ENCODE peak calls at places on chromosomes 5 and 9, in ten cellular contexts. One of them, this sample, is unnamed.

GRCh38 chr5:134070648-134070978 is 43.9 kb upstream of the TCF7 start:
- DNase-seq in Calu3: no peak
- DNase-seq in B cell: no peak
- DNase-seq in mammary epithelial cell: peak
- DNase-seq in WTC11: no peak
- DNase-seq in activated B cell treated with CpG ODN at 0.5 μM for 24 hours: no peak
- DNase-seq in A549: peak
- DNase-seq in lower lobe of right lung: no peak
- DNase-seq in CD4-positive, alpha-beta T cell: no peak
- DNase-seq in H1: no peak
- DNase-seq in this sample: no peak

GRCh38 chr5:53080271-53080670 is 29.3 kb downstream of the MOCS2 start:
- DNase-seq in A549: no peak
- DNase-seq in H1: no peak
- DNase-seq in activated B cell treated with CpG ODN at 0.5 μM for 24 hours: no peak
- DNase-seq in CD4-positive, alpha-beta T cell: no peak
- DNase-seq in lower lobe of right lung: no peak
- DNase-seq in mammary epithelial cell: no peak
- DNase-seq in Calu3: no peak
- DNase-seq in WTC11: no peak
- DNase-seq in B cell: no peak
- DNase-seq in this sample: no peak

GRCh38 chr5:113294341-113295110 is 140.3 kb downstream of the TSSK1B start:
- DNase-seq in CD4-positive, alpha-beta T cell: peak
- DNase-seq in WTC11: peak
- DNase-seq in H1: peak
- DNase-seq in lower lobe of right lung: peak
- DNase-seq in B cell: peak
- DNase-seq in Calu3: peak
- DNase-seq in activated B cell treated with CpG ODN at 0.5 μM for 24 hours: peak
- DNase-seq in mammary epithelial cell: peak
- DNase-seq in A549: peak
- DNase-seq in this sample: peak

GRCh38 chr5:135386886-135387628 is 12.0 kb downstream of the MACROH2A1 start:
- DNase-seq in CD4-positive, alpha-beta T cell: no peak
- DNase-seq in WTC11: no peak
- DNase-seq in activated B cell treated with CpG ODN at 0.5 μM for 24 hours: no peak
- DNase-seq in H1: no peak
- DNase-seq in lower lobe of right lung: peak
- DNase-seq in B cell: no peak
- DNase-seq in Calu3: peak
- DNase-seq in mammary epithelial cell: peak
- DNase-seq in A549: peak
- DNase-seq in this sample: no peak

GRCh38 chr9:88355166-88355565 is 33.1 kb upstream of the SPIN1 start:
- DNase-seq in A549: no peak
- DNase-seq in H1: no peak
- DNase-seq in activated B cell treated with CpG ODN at 0.5 μM for 24 hours: no peak
- DNase-seq in Calu3: peak
- DNase-seq in lower lobe of right lung: no peak
- DNase-seq in mammary epithelial cell: peak
- DNase-seq in B cell: no peak
- DNase-seq in WTC11: no peak
- DNase-seq in CD4-positive, alpha-beta T cell: no peak
- DNase-seq in this sample: no peak

GRCh38 chr5:431001-431710 is 11.8 kb upstream of the EXOC3 start:
- DNase-seq in mammary epithelial cell: no peak
- DNase-seq in WTC11: peak
- DNase-seq in B cell: peak
- DNase-seq in A549: peak
- DNase-seq in CD4-positive, alpha-beta T cell: no peak
- DNase-seq in activated B cell treated with CpG ODN at 0.5 μM for 24 hours: peak
- DNase-seq in H1: peak
- DNase-seq in lower lobe of right lung: no peak
- DNase-seq in Calu3: peak
- DNase-seq in this sample: no peak

GRCh38 chr5:51961154-51961562 is 577.9 kb downstream of the ISL1 start:
- DNase-seq in CD4-positive, alpha-beta T cell: no peak
- DNase-seq in H1: no peak
- DNase-seq in activated B cell treated with CpG ODN at 0.5 μM for 24 hours: no peak
- DNase-seq in A549: no peak
- DNase-seq in mammary epithelial cell: no peak
- DNase-seq in lower lobe of right lung: no peak
- DNase-seq in Calu3: no peak
- DNase-seq in WTC11: no peak
- DNase-seq in B cell: no peak
- DNase-seq in this sample: no peak

GRCh38 chr5:36276864-36277263 is 24.8 kb downstream of the RANBP3L start:
- DNase-seq in A549: no peak
- DNase-seq in B cell: no peak
- DNase-seq in activated B cell treated with CpG ODN at 0.5 μM for 24 hours: no peak
- DNase-seq in mammary epithelial cell: no peak
- DNase-seq in lower lobe of right lung: no peak
- DNase-seq in CD4-positive, alpha-beta T cell: no peak
- DNase-seq in WTC11: no peak
- DNase-seq in H1: no peak
- DNase-seq in Calu3: no peak
- DNase-seq in this sample: no peak

GRCh38 chr9:12698293-12698692 is 5.1 kb downstream of the TYRP1 start:
- DNase-seq in mammary epithelial cell: no peak
- DNase-seq in lower lobe of right lung: no peak
- DNase-seq in A549: no peak
- DNase-seq in Calu3: no peak
- DNase-seq in WTC11: no peak
- DNase-seq in activated B cell treated with CpG ODN at 0.5 μM for 24 hours: no peak
- DNase-seq in B cell: no peak
- DNase-seq in CD4-positive, alpha-beta T cell: no peak
- DNase-seq in H1: no peak
- DNase-seq in this sample: no peak

GRCh38 chr9:12698986-12699385 is 5.8 kb downstream of the TYRP1 start:
- DNase-seq in B cell: no peak
- DNase-seq in mammary epithelial cell: no peak
- DNase-seq in H1: no peak
- DNase-seq in activated B cell treated with CpG ODN at 0.5 μM for 24 hours: no peak
- DNase-seq in CD4-positive, alpha-beta T cell: no peak
- DNase-seq in A549: no peak
- DNase-seq in WTC11: no peak
- DNase-seq in lower lobe of right lung: no peak
- DNase-seq in Calu3: no peak
- DNase-seq in this sample: no peak

GRCh38 chr9:12697719-12698118 is 4.5 kb downstream of the TYRP1 start:
- DNase-seq in A549: no peak
- DNase-seq in lower lobe of right lung: no peak
- DNase-seq in B cell: no peak
- DNase-seq in WTC11: no peak
- DNase-seq in mammary epithelial cell: no peak
- DNase-seq in CD4-positive, alpha-beta T cell: no peak
- DNase-seq in Calu3: no peak
- DNase-seq in activated B cell treated with CpG ODN at 0.5 μM for 24 hours: no peak
- DNase-seq in H1: no peak
- DNase-seq in this sample: no peak

GRCh38 chr9:12696931-12697622 is 3.9 kb downstream of the TYRP1 start:
- DNase-seq in lower lobe of right lung: no peak
- DNase-seq in A549: no peak
- DNase-seq in WTC11: no peak
- DNase-seq in mammary epithelial cell: no peak
- DNase-seq in H1: no peak
- DNase-seq in Calu3: no peak
- DNase-seq in activated B cell treated with CpG ODN at 0.5 μM for 24 hours: no peak
- DNase-seq in CD4-positive, alpha-beta T cell: no peak
- DNase-seq in B cell: no peak
- DNase-seq in this sample: no peak

GRCh38 chr9:12699529-12699928 is 6.3 kb downstream of the TYRP1 start:
- DNase-seq in A549: no peak
- DNase-seq in activated B cell treated with CpG ODN at 0.5 μM for 24 hours: no peak
- DNase-seq in H1: no peak
- DNase-seq in WTC11: no peak
- DNase-seq in CD4-positive, alpha-beta T cell: no peak
- DNase-seq in mammary epithelial cell: no peak
- DNase-seq in lower lobe of right lung: no peak
- DNase-seq in B cell: no peak
- DNase-seq in Calu3: no peak
- DNase-seq in this sample: no peak
- TF ChIP-seq CTCF in A549: no peak
- TF ChIP-seq CTCF in activated B cell treated with CpG ODN at 0.5 μM for 24 hours: no peak
- TF ChIP-seq CTCF in H1: no peak
- TF ChIP-seq CTCF in WTC11: no peak
- TF ChIP-seq CTCF in CD4-positive, alpha-beta T cell: no peak
- TF ChIP-seq CTCF in mammary epithelial cell: peak
- TF ChIP-seq CTCF in lower lobe of right lung: no peak
- TF ChIP-seq CTCF in B cell: no peak
- TF ChIP-seq CTCF in Calu3: no peak
- TF ChIP-seq CTCF in this sample: peak

GRCh38 chr5:58459276-58459859 is 518 bp downstream of the PLK2 start:
- DNase-seq in WTC11: peak
- DNase-seq in activated B cell treated with CpG ODN at 0.5 μM for 24 hours: no peak
- DNase-seq in mammary epithelial cell: peak
- DNase-seq in A549: peak
- DNase-seq in lower lobe of right lung: peak
- DNase-seq in H1: no peak
- DNase-seq in CD4-positive, alpha-beta T cell: peak
- DNase-seq in Calu3: no peak
- DNase-seq in B cell: no peak
- DNase-seq in this sample: peak

GRCh38 chr5:58457040-58457439 is 2.8 kb downstream of the PLK2 start:
- DNase-seq in A549: no peak
- DNase-seq in CD4-positive, alpha-beta T cell: no peak
- DNase-seq in mammary epithelial cell: no peak
- DNase-seq in B cell: no peak
- DNase-seq in lower lobe of right lung: no peak
- DNase-seq in Calu3: no peak
- DNase-seq in H1: no peak
- DNase-seq in activated B cell treated with CpG ODN at 0.5 μM for 24 hours: no peak
- DNase-seq in WTC11: no peak
- DNase-seq in this sample: no peak

GRCh38 chr5:58459860-58460726 is at the start of gene PLK2:
- DNase-seq in activated B cell treated with CpG ODN at 0.5 μM for 24 hours: peak
- DNase-seq in A549: peak
- DNase-seq in mammary epithelial cell: peak
- DNase-seq in H1: peak
- DNase-seq in CD4-positive, alpha-beta T cell: peak
- DNase-seq in B cell: peak
- DNase-seq in WTC11: peak
- DNase-seq in lower lobe of right lung: peak
- DNase-seq in Calu3: peak
- DNase-seq in this sample: peak

GRCh38 chr5:58460727-58461286 is 921 bp upstream of the PLK2 start:
- DNase-seq in activated B cell treated with CpG ODN at 0.5 μM for 24 hours: peak
- DNase-seq in H1: peak
- DNase-seq in Calu3: peak
- DNase-seq in CD4-positive, alpha-beta T cell: peak
- DNase-seq in mammary epithelial cell: peak
- DNase-seq in WTC11: peak
- DNase-seq in B cell: peak
- DNase-seq in A549: peak
- DNase-seq in lower lobe of right lung: peak
- DNase-seq in this sample: peak

DNA sequence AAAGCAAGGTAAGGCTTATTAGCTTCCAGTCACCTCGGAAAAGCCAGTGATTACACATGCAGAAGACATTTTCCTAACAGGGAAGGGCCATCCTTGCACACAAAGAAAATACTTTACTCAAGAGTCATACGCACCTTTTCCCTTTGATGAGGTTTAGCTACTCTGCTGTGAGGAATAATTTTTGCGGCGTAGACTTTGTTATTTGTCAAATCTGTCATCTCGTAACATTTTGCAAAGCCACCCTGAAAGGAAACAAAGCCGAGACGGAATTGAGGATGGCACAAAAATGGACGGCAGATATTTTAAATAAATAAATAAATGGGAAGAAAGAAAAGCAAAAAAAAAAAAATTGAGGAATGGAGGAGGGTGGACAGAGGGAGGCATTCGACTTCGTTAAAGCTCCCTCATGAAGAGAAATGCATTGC is 1.0 kb downstream of the PLK2 start:
- DNase-seq in mammary epithelial cell: peak
- DNase-seq in activated B cell treated with CpG ODN at 0.5 μM for 24 hours: no peak
- DNase-seq in CD4-positive, alpha-beta T cell: no peak
- DNase-seq in WTC11: no peak
- DNase-seq in lower lobe of right lung: no peak
- DNase-seq in H1: no peak
- DNase-seq in A549: peak
- DNase-seq in Calu3: no peak
- DNase-seq in B cell: no peak
- DNase-seq in this sample: no peak
- TF ChIP-seq CTCF in mammary epithelial cell: no peak
- TF ChIP-seq CTCF in activated B cell treated with CpG ODN at 0.5 μM for 24 hours: no peak
- TF ChIP-seq CTCF in CD4-positive, alpha-beta T cell: no peak
- TF ChIP-seq CTCF in WTC11: no peak
- TF ChIP-seq CTCF in lower lobe of right lung: no peak
- TF ChIP-seq CTCF in H1: no peak
- TF ChIP-seq CTCF in A549: no peak
- TF ChIP-seq CTCF in Calu3: no peak
- TF ChIP-seq CTCF in B cell: no peak
- TF ChIP-seq CTCF in this sample: no peak

GRCh38 chr9:120735415-120736126 is 21.3 kb upstream of the MEGF9 start:
- DNase-seq in activated B cell treated with CpG ODN at 0.5 μM for 24 hours: no peak
- DNase-seq in B cell: peak
- DNase-seq in H1: no peak
- DNase-seq in WTC11: no peak
- DNase-seq in A549: peak
- DNase-seq in mammary epithelial cell: no peak
- DNase-seq in CD4-positive, alpha-beta T cell: no peak
- DNase-seq in lower lobe of right lung: peak
- DNase-seq in Calu3: peak
- DNase-seq in this sample: no peak
- TF ChIP-seq CTCF in activated B cell treated with CpG ODN at 0.5 μM for 24 hours: no peak
- TF ChIP-seq CTCF in B cell: no peak
- TF ChIP-seq CTCF in H1: no peak
- TF ChIP-seq CTCF in WTC11: no peak
- TF ChIP-seq CTCF in A549: no peak
- TF ChIP-seq CTCF in mammary epithelial cell: no peak
- TF ChIP-seq CTCF in CD4-positive, alpha-beta T cell: no peak
- TF ChIP-seq CTCF in lower lobe of right lung: no peak
- TF ChIP-seq CTCF in Calu3: no peak
- TF ChIP-seq CTCF in this sample: no peak

DNA sequence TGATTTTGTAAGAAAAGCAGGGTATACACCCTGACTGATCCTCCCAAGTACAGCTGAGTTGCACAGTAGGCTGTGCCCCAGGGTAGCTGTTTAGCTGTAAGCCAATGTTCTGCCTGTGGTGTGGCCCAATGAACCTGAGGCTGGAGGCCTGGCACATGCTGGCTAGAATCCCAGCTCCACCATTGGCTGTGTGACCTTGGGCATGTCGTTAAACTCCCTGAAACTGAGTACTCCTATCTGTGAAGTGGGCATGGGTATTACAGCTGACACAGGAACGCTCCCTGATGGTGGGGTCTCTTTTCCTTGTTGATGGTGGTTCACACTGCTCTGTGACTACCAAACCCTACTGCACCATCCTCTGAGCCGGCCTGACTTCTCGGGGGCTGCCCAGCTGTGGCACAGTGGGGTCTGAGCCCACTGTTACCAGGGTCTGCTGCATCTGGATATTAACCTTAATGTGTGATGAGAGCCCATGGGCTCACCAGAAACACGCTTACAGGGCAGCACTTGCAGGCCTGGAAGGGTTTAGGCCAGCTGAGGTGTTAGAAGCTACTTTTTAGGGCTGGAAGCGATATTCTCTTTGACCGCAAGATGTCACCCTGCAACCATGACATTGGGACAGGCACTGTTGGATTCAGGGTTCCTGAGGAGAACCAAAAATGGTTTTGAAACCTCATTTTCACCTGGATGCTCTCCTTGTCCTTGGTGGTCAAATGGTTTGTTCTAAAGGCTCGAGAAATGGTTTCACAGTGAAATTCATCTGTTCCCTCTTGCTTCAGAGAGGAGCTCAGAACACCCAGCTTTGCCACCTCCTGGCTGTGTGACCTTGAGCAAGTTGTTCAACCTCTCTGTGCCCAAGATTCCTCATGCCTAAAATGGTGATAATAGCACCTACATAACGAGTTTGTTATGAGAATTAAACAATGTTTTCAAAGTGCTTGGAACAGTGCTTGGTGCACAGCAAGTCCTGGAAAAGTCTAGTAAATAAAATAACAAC is 6.8 kb upstream of the GADD45G start:
- DNase-seq in lower lobe of right lung: no peak
- DNase-seq in WTC11: peak
- DNase-seq in H1: no peak
- DNase-seq in mammary epithelial cell: peak
- DNase-seq in B cell: peak
- DNase-seq in activated B cell treated with CpG ODN at 0.5 μM for 24 hours: no peak
- DNase-seq in CD4-positive, alpha-beta T cell: peak
- DNase-seq in A549: peak
- DNase-seq in Calu3: peak
- DNase-seq in this sample: no peak
- TF ChIP-seq CTCF in lower lobe of right lung: peak
- TF ChIP-seq CTCF in WTC11: peak
- TF ChIP-seq CTCF in H1: peak
- TF ChIP-seq CTCF in mammary epithelial cell: peak
- TF ChIP-seq CTCF in B cell: peak
- TF ChIP-seq CTCF in activated B cell treated with CpG ODN at 0.5 μM for 24 hours: peak
- TF ChIP-seq CTCF in CD4-positive, alpha-beta T cell: peak
- TF ChIP-seq CTCF in A549: peak
- TF ChIP-seq CTCF in Calu3: peak
- TF ChIP-seq CTCF in this sample: peak